ENCODE peak calls at places on chromosomes 7 and 10, in five cellular contexts. One of them, this sample, is unnamed.

GRCh38 chr7:325051-325798 is 35.3 kb downstream of the FOXL3 start:
- DNase-seq in ELR: no peak
- DNase-seq in EH: no peak
- DNase-seq in stimulated activated CD8-positive, alpha-beta memory T cell treated with anti-CD3 and anti-CD28 coated beads, Interleukin-2, amount 100 ng/mL, for 48 hours: no peak
- DNase-seq in GM23248: no peak
- DNase-seq in this sample: no peak

GRCh38 chr10:77989081-77989724 is 40.1 kb downstream of the POLR3A start:
- DNase-seq in EH: no peak
- DNase-seq in stimulated activated CD8-positive, alpha-beta memory T cell treated with anti-CD3 and anti-CD28 coated beads, Interleukin-2, amount 100 ng/mL, for 48 hours: no peak
- DNase-seq in GM23248: peak
- DNase-seq in ELR: no peak
- DNase-seq in this sample: no peak

GRCh38 chr7:130149575-130150139 is 55.5 kb downstream of the TMEM209 start:
- DNase-seq in ELR: no peak
- DNase-seq in GM23248: no peak
- DNase-seq in EH: no peak
- DNase-seq in stimulated activated CD8-positive, alpha-beta memory T cell treated with anti-CD3 and anti-CD28 coated beads, Interleukin-2, amount 100 ng/mL, for 48 hours: no peak
- DNase-seq in this sample: peak

GRCh38 chr10:100894589-100895294 is 18.0 kb upstream of the SLF2 start:
- DNase-seq in stimulated activated CD8-positive, alpha-beta memory T cell treated with anti-CD3 and anti-CD28 coated beads, Interleukin-2, amount 100 ng/mL, for 48 hours: no peak
- DNase-seq in EH: no peak
- DNase-seq in ELR: no peak
- DNase-seq in GM23248: no peak
- DNase-seq in this sample: no peak

GRCh38 chr7:123782071-123782798 is 33.4 kb upstream of the WASL start:
- DNase-seq in stimulated activated CD8-positive, alpha-beta memory T cell treated with anti-CD3 and anti-CD28 coated beads, Interleukin-2, amount 100 ng/mL, for 48 hours: no peak
- DNase-seq in ELR: no peak
- DNase-seq in GM23248: no peak
- DNase-seq in EH: no peak
- DNase-seq in this sample: no peak

GRCh38 chr10:97291357-97292096 is 910 bp downstream of the ARHGAP19 start:
- DNase-seq in GM23248: peak
- DNase-seq in ELR: peak
- DNase-seq in stimulated activated CD8-positive, alpha-beta memory T cell treated with anti-CD3 and anti-CD28 coated beads, Interleukin-2, amount 100 ng/mL, for 48 hours: no peak
- DNase-seq in EH: no peak
- DNase-seq in this sample: no peak

GRCh38 chr7:28144266-28144665 is 36.3 kb downstream of the JAZF1 start:
- DNase-seq in ELR: no peak
- DNase-seq in stimulated activated CD8-positive, alpha-beta memory T cell treated with anti-CD3 and anti-CD28 coated beads, Interleukin-2, amount 100 ng/mL, for 48 hours: no peak
- DNase-seq in GM23248: no peak
- DNase-seq in EH: no peak
- DNase-seq in this sample: no peak

GRCh38 chr7:150845471-150845870 is 6.8 kb upstream of the AOC1 start:
- DNase-seq in GM23248: peak
- DNase-seq in EH: no peak
- DNase-seq in ELR: no peak
- DNase-seq in stimulated activated CD8-positive, alpha-beta memory T cell treated with anti-CD3 and anti-CD28 coated beads, Interleukin-2, amount 100 ng/mL, for 48 hours: no peak
- DNase-seq in this sample: no peak

GRCh38 chr7:30771859-30772429 is 727 bp downstream of the MINDY4 start:
- DNase-seq in stimulated activated CD8-positive, alpha-beta memory T cell treated with anti-CD3 and anti-CD28 coated beads, Interleukin-2, amount 100 ng/mL, for 48 hours: no peak
- DNase-seq in ELR: peak
- DNase-seq in GM23248: peak
- DNase-seq in EH: peak
- DNase-seq in this sample: no peak

GRCh38 chr7:79471283-79471682 is 17.8 kb upstream of the MAGI2 start:
- DNase-seq in EH: peak
- DNase-seq in GM23248: no peak
- DNase-seq in ELR: peak
- DNase-seq in stimulated activated CD8-positive, alpha-beta memory T cell treated with anti-CD3 and anti-CD28 coated beads, Interleukin-2, amount 100 ng/mL, for 48 hours: no peak
- DNase-seq in this sample: no peak

GRCh38 chr10:22346087-22346661 is 878 bp downstream of the SPAG6 start:
- DNase-seq in GM23248: no peak
- DNase-seq in EH: no peak
- DNase-seq in stimulated activated CD8-positive, alpha-beta memory T cell treated with anti-CD3 and anti-CD28 coated beads, Interleukin-2, amount 100 ng/mL, for 48 hours: no peak
- DNase-seq in ELR: no peak
- DNase-seq in this sample: no peak

GRCh38 chr10:71985542-71986250 is 21.5 kb downstream of the CHST3 start:
- DNase-seq in EH: peak
- DNase-seq in stimulated activated CD8-positive, alpha-beta memory T cell treated with anti-CD3 and anti-CD28 coated beads, Interleukin-2, amount 100 ng/mL, for 48 hours: no peak
- DNase-seq in GM23248: peak
- DNase-seq in ELR: no peak
- DNase-seq in this sample: no peak

GRCh38 chr10:77187376-77187999 is 450.1 kb downstream of the KCNMA1 start:
- DNase-seq in EH: peak
- DNase-seq in stimulated activated CD8-positive, alpha-beta memory T cell treated with anti-CD3 and anti-CD28 coated beads, Interleukin-2, amount 100 ng/mL, for 48 hours: no peak
- DNase-seq in GM23248: no peak
- DNase-seq in ELR: peak
- DNase-seq in this sample: no peak

GRCh38 chr7:7498881-7499280 is 36.8 kb downstream of the COL28A1 start:
- DNase-seq in stimulated activated CD8-positive, alpha-beta memory T cell treated with anti-CD3 and anti-CD28 coated beads, Interleukin-2, amount 100 ng/mL, for 48 hours: no peak
- DNase-seq in GM23248: no peak
- DNase-seq in EH: no peak
- DNase-seq in ELR: no peak
- DNase-seq in this sample: no peak

GRCh38 chr7:152173372-152174070 is 148.0 kb downstream of the GALNT11 start:
- DNase-seq in ELR: no peak
- DNase-seq in stimulated activated CD8-positive, alpha-beta memory T cell treated with anti-CD3 and anti-CD28 coated beads, Interleukin-2, amount 100 ng/mL, for 48 hours: no peak
- DNase-seq in EH: peak
- DNase-seq in GM23248: peak
- DNase-seq in this sample: no peak

GRCh38 chr10:85995791-85996190 is 370.8 kb downstream of the GRID1 start:
- DNase-seq in ELR: peak
- DNase-seq in EH: peak
- DNase-seq in stimulated activated CD8-positive, alpha-beta memory T cell treated with anti-CD3 and anti-CD28 coated beads, Interleukin-2, amount 100 ng/mL, for 48 hours: peak
- DNase-seq in GM23248: peak
- DNase-seq in this sample: peak

GRCh38 chr7:99362801-99363200 is 11.7 kb upstream of the ARPC1B start:
- DNase-seq in stimulated activated CD8-positive, alpha-beta memory T cell treated with anti-CD3 and anti-CD28 coated beads, Interleukin-2, amount 100 ng/mL, for 48 hours: no peak
- DNase-seq in GM23248: peak
- DNase-seq in ELR: peak
- DNase-seq in EH: peak
- DNase-seq in this sample: no peak

GRCh38 chr10:74011016-74011415 is 13.1 kb downstream of the VCL start:
- DNase-seq in stimulated activated CD8-positive, alpha-beta memory T cell treated with anti-CD3 and anti-CD28 coated beads, Interleukin-2, amount 100 ng/mL, for 48 hours: no peak
- DNase-seq in GM23248: no peak
- DNase-seq in ELR: no peak
- DNase-seq in EH: no peak
- DNase-seq in this sample: no peak

GRCh38 chr10:33664070-33664469 is 329.6 kb upstream of the NRP1 start:
- DNase-seq in ELR: no peak
- DNase-seq in GM23248: peak
- DNase-seq in EH: peak
- DNase-seq in stimulated activated CD8-positive, alpha-beta memory T cell treated with anti-CD3 and anti-CD28 coated beads, Interleukin-2, amount 100 ng/mL, for 48 hours: no peak
- DNase-seq in this sample: no peak

GRCh38 chr7:89029864-89030263 is 234.3 kb upstream of the TEX47 start:
- DNase-seq in ELR: no peak
- DNase-seq in EH: peak
- DNase-seq in stimulated activated CD8-positive, alpha-beta memory T cell treated with anti-CD3 and anti-CD28 coated beads, Interleukin-2, amount 100 ng/mL, for 48 hours: no peak
- DNase-seq in GM23248: no peak
- DNase-seq in this sample: no peak

This sample was measured in OCI-LY7.